ENCODE peak calls at places on chromosomes 1 and 21, in eight cellular contexts. H, F, M, W, V, S, X and T are unnamed samples.

GRCh38 chr1:164515932-164516331 is 43.1 kb upstream of the PBX1 start:
- DNase-seq in M (no peak), X (no peak), V (no peak), W (no peak), H (no peak), S (no peak), F (no peak), T (no peak)

GRCh38 chr1:216898801-216899200 is 175.6 kb upstream of the ESRRG start:
- DNase-seq in F (no peak), H (no peak), X (no peak), V (no peak), M (no peak), S (no peak), W (no peak), T (no peak)

GRCh38 chr1:20787775-20788488 is 825 bp upstream of the HP1BP3 start:
- DNase-seq in W (no peak), F (peak), X (peak), S (no peak), H (no peak), V (peak), M (no peak), T (no peak)

GRCh38 chr1:178630418-178630817 is 94.6 kb upstream of the RALGPS2 start:
- DNase-seq in H (no peak), F (no peak), M (no peak), W (no peak), X (no peak), V (no peak), S (no peak), T (no peak)

GRCh38 chr1:209542585-209542984 is 40.9 kb upstream of the CAMK1G start:
- DNase-seq in X (peak), F (no peak), W (no peak), H (no peak), S (no peak), V (no peak), M (no peak), T (no peak)

GRCh38 chr1:46030876-46031660 is 101.4 kb downstream of the PIK3R3 start:
- DNase-seq in F (no peak), H (peak), S (no peak), X (no peak), V (no peak), M (no peak), W (no peak), T (no peak)

GRCh38 chr1:1353389-1354151 is 4.4 kb upstream of the DVL1 start:
- DNase-seq in X (no peak), S (no peak), W (no peak), V (no peak), F (no peak), M (no peak), H (peak), T (no peak)

GRCh38 chr1:22710688-22711024 is at the start of gene EPHB2:
- DNase-seq in V (no peak), S (no peak), H (peak), X (no peak), F (no peak), M (no peak), W (no peak), T (no peak)

GRCh38 chr1:66350001-66350547 is 183.9 kb upstream of the SGIP1 start:
- DNase-seq in X (no peak), W (no peak), H (no peak), M (no peak), S (peak), F (no peak), V (no peak), T (peak)

GRCh38 chr21:43916691-43917514 is 51.9 kb downstream of the AGPAT3 start:
- DNase-seq in F (no peak), X (no peak), H (peak), M (no peak), V (no peak), S (peak), W (peak), T (peak)

GRCh38 chr1:71364236-71364635 is 283.4 kb upstream of the ZRANB2 start:
- DNase-seq in F (no peak), X (peak), S (no peak), M (no peak), W (no peak), V (no peak), H (no peak), T (no peak)

GRCh38 chr1:186330758-186331157 is 44.3 kb downstream of the TPR start:
- DNase-seq in H (no peak), F (no peak), S (no peak), V (no peak), M (no peak), X (no peak), W (no peak), T (no peak)

GRCh38 chr21:31310750-31311149 is 33.3 kb downstream of the TIAM1 start:
- DNase-seq in V (peak), F (no peak), W (no peak), S (no peak), H (no peak), M (no peak), X (peak), T (no peak)